ENCODE peak calls at places on chromosome 16, in eight cellular contexts. A is neural crest cell, D is HL-60, C is fibroblast of the aortic adventitia, P is choroid plexus epithelial cell, Z is Calu3, W is ecto neural progenitor cell, T is GM04503. G is an unnamed sample.

GRCh38 chr16:67207857-67208524 is 9.1 kb downstream of the ELMO3 start:
- DNase-seq in A (no peak), D (no peak), C (no peak), P (no peak), Z (no peak), W (no peak), T (no peak), G (no peak)

GRCh38 chr16:72788269-72788809 is 259.6 kb downstream of the ZFHX3 start:
- DNase-seq in A (no peak), D (peak), C (no peak), P (no peak), Z (no peak), W (no peak), T (no peak), G (no peak)

GRCh38 chr16:58537124-58537906 is 22.0 kb downstream of the SETD6 start:
- DNase-seq in A (no peak), D (no peak), C (no peak), P (no peak), Z (no peak), W (no peak), T (no peak), G (no peak)

GRCh38 chr16:49608801-49609200 is 235.2 kb downstream of the C16orf78 start:
- DNase-seq in A (no peak), D (no peak), C (peak), P (peak), Z (no peak), W (peak), T (peak), G (no peak)

GRCh38 chr16:88468289-88469129 is 15.4 kb downstream of the ZFPM1 start:
- DNase-seq in A (peak), D (no peak), C (peak), P (peak), Z (no peak), W (peak), T (no peak), G (no peak)

GRCh38 chr16:81321537-81321936 is 6.8 kb downstream of the GAN start:
- DNase-seq in A (no peak), D (no peak), C (no peak), P (peak), Z (no peak), W (no peak), T (no peak), G (no peak)

GRCh38 chr16:15757630-15758251 is 99.1 kb downstream of the MYH11 start:
- DNase-seq in A (no peak), D (no peak), C (no peak), P (no peak), Z (no peak), W (no peak), T (no peak), G (no peak)

GRCh38 chr16:81517630-81518438 is 73.2 kb downstream of the CMIP start:
- DNase-seq in A (no peak), D (no peak), C (peak), P (no peak), Z (no peak), W (no peak), T (peak), G (peak)

GRCh38 chr16:824194-824593 is 23.7 kb upstream of the GNG13 start:
- DNase-seq in A (no peak), D (no peak), C (no peak), P (no peak), Z (no peak), W (no peak), T (no peak), G (no peak)

GRCh38 chr16:47110939-47111338 is 32.8 kb downstream of the NETO2 start:
- DNase-seq in A (no peak), D (no peak), C (no peak), P (no peak), Z (no peak), W (no peak), T (no peak), G (no peak)

GRCh38 chr16:52265446-52265861 is 281.5 kb downstream of the TOX3 start:
- DNase-seq in A (no peak), D (no peak), C (no peak), P (no peak), Z (no peak), W (no peak), T (no peak), G (no peak)

G was measured in lower leg skin.